ENCODE peak calls at places on chromosomes 11 and 22, in nine cellular contexts. H, V, R, C, D, Q, P, U and T are unnamed samples.

GRCh38 chr11:61254403-61255025 is 13.5 kb downstream of the PGA5 start:
- DNase-seq in H (peak; percentile 27), V (peak; percentile 57), R (peak; percentile 69), C (peak; percentile 43), D (peak; percentile 38), Q (peak; percentile 67), P (peak; percentile 50), U (peak; percentile 60), T (peak; percentile 45)

GRCh38 chr11:92955900-92956299 is 13.6 kb upstream of the MTNR1B start:
- DNase-seq in H (no peak), V (no peak), R (no peak), C (no peak), D (no peak), Q (peak; percentile 46), P (no peak), U (no peak), T (no peak)

GRCh38 chr11:134763030-134763388 is 351.0 kb upstream of the B3GAT1 start:
- DNase-seq in H (no peak), V (no peak), R (no peak), C (no peak), D (no peak), Q (no peak), P (no peak), U (no peak), T (no peak)

GRCh38 chr22:44712962-44713361 is 11.0 kb downstream of the PRR5 start:
- DNase-seq in H (no peak), V (peak; percentile 9), R (no peak), C (no peak), D (no peak), Q (no peak), P (no peak), U (no peak), T (no peak)

GRCh38 chr22:36327922-36328551 is 59.7 kb downstream of the MYH9 start:
- DNase-seq in H (peak; percentile 59), V (no peak), R (peak; percentile 79), C (no peak), D (peak; percentile 61), Q (no peak), P (peak; percentile 56), U (peak; percentile 44), T (peak; percentile 58)

GRCh38 chr11:84019576-84020194 is 733.5 kb upstream of the CCDC90B start:
- DNase-seq in H (no peak), V (no peak), R (no peak), C (no peak), D (no peak), Q (no peak), P (no peak), U (peak; percentile 47), T (no peak)

GRCh38 chr11:46293616-46294015 is 16.2 kb downstream of the CREB3L1 start:
- DNase-seq in H (no peak), V (no peak), R (no peak), C (no peak), D (no peak), Q (no peak), P (no peak), U (peak; percentile 93), T (no peak)

GRCh38 chr22:20563941-20564371 is 56.5 kb downstream of the MED15 start:
- DNase-seq in H (no peak), V (no peak), R (no peak), C (no peak), D (no peak), Q (no peak), P (no peak), U (peak; percentile 20), T (no peak)

GRCh38 chr11:83159901-83160865 is 3.3 kb downstream of the PCF11 start:
- DNase-seq in H (no peak), V (no peak), R (no peak), C (no peak), D (peak; percentile 36), Q (peak; percentile 25), P (no peak), U (peak; percentile 67), T (peak; percentile 40)

GRCh38 chr11:14132312-14132711 is 169.8 kb downstream of the SPON1 start:
- DNase-seq in H (no peak), V (no peak), R (no peak), C (no peak), D (peak; percentile 25), Q (no peak), P (no peak), U (no peak), T (no peak)

GRCh38 chr11:63882555-63883242 is 34.3 kb downstream of the RCOR2 start:
- DNase-seq in H (no peak), V (no peak), R (no peak), C (no peak), D (no peak), Q (no peak), P (peak; percentile 23), U (no peak), T (no peak)

GRCh38 chr11:73308003-73308962 is at the start of gene ARHGEF17:
- DNase-seq in H (peak; percentile 90), V (peak; percentile 82), R (peak; percentile 88), C (no peak), D (peak; percentile 71), Q (peak; percentile 72), P (peak; percentile 78), U (peak; percentile 79), T (no peak)

GRCh38 chr11:33507356-33507755 is 193.3 kb downstream of the C11orf91 start:
- DNase-seq in H (no peak), V (no peak), R (no peak), C (no peak), D (no peak), Q (no peak), P (no peak), U (no peak), T (no peak)

GRCh38 chr11:106077609-106078517 is at the start of gene AASDHPPT:
- DNase-seq in H (peak; percentile 56), V (no peak), R (peak; percentile 65), C (no peak), D (no peak), Q (peak; percentile 10), P (no peak), U (peak; percentile 56), T (peak; percentile 51)

GRCh38 chr22:20422965-20423635 is 14.5 kb downstream of the SCARF2 start:
- DNase-seq in H (no peak), V (peak; percentile 86), R (no peak), C (no peak), D (peak; percentile 47), Q (no peak), P (peak; percentile 80), U (no peak), T (no peak)

GRCh38 chr22:42313804-42314581 is 43.5 kb upstream of the TCF20 start:
- DNase-seq in H (peak; percentile 92), V (peak; percentile 53), R (peak; percentile 75), C (peak; percentile 28), D (peak; percentile 92), Q (peak; percentile 58), P (peak; percentile 45), U (peak; percentile 90), T (no peak)

GRCh38 chr11:70727899-70728620 is 329.7 kb downstream of the CTTN start:
- DNase-seq in H (peak; percentile 76), V (no peak), R (no peak), C (no peak), D (no peak), Q (no peak), P (no peak), U (no peak), T (no peak)

GRCh38 chr11:57239348-57239747 is 2.3 kb upstream of the APLNR start:
- DNase-seq in H (no peak), V (no peak), R (no peak), C (no peak), D (no peak), Q (no peak), P (no peak), U (no peak), T (no peak)

GRCh38 chr11:27312110-27312509 is 50.9 kb downstream of the CCDC34 start:
- DNase-seq in H (no peak), V (no peak), R (no peak), C (no peak), D (no peak), Q (no peak), P (no peak), U (peak; percentile 28), T (no peak)

GRCh38 chr11:76248210-76248609 is 41.9 kb upstream of the WNT11 start:
- DNase-seq in H (no peak), V (no peak), R (no peak), C (no peak), D (no peak), Q (no peak), P (no peak), U (peak; percentile 15), T (peak; percentile 51)

GRCh38 chr22:42364641-42365336 is 67.4 kb downstream of the NFAM1 start:
- DNase-seq in H (no peak), V (no peak), R (no peak), C (no peak), D (no peak), Q (no peak), P (peak; percentile 27), U (no peak), T (no peak)

GRCh38 chr11:65500262-65501004 is 1.6 kb downstream of the MALAT1 start:
- DNase-seq in H (peak; percentile 23), V (no peak), R (no peak), C (no peak), D (peak; percentile 29), Q (no peak), P (no peak), U (peak; percentile 68), T (no peak)

GRCh38 chr11:102810943-102811528 is 13.1 kb upstream of the MMP1 start:
- DNase-seq in H (peak; percentile 8), V (no peak), R (peak; percentile 21), C (no peak), D (no peak), Q (no peak), P (no peak), U (peak; percentile 28), T (no peak)

GRCh38 chr11:67439321-67440228 is 2.1 kb upstream of the PTPRCAP start:
- DNase-seq in H (no peak), V (no peak), R (no peak), C (no peak), D (no peak), Q (no peak), P (no peak), U (peak; percentile 43), T (peak; percentile 31)

GRCh38 chr22:29328566-29329500 is 13.3 kb upstream of the RASL10A start:
- DNase-seq in H (no peak), V (no peak), R (no peak), C (no peak), D (no peak), Q (no peak), P (no peak), U (no peak), T (no peak)

GRCh38 chr11:26062665-26063064 is 269.3 kb upstream of the ANO3 start:
- DNase-seq in H (no peak), V (no peak), R (no peak), C (no peak), D (no peak), Q (no peak), P (no peak), U (no peak), T (no peak)

GRCh38 chr11:115548878-115549528 is 44.8 kb upstream of the CADM1 start:
- DNase-seq in H (no peak), V (no peak), R (no peak), C (no peak), D (peak; percentile 29), Q (no peak), P (no peak), U (peak; percentile 88), T (no peak)